ENCODE peak calls at places on chromosomes 7 and 10, in seven cellular contexts. N, T, M, W, U, Z and R are unnamed samples.

GRCh38 chr7:55573526-55573925 is 1.2 kb upstream of the VOPP1 start:
- DNase-seq in N (peak; percentile 24), T (no peak), M (no peak), W (peak; percentile 54), U (no peak), Z (peak; percentile 10), R (no peak)

GRCh38 chr10:102398172-102399020 is 2.9 kb downstream of the NFKB2 start:
- DNase-seq in N (no peak), T (no peak), M (no peak), W (no peak), U (no peak), Z (no peak), R (peak; percentile 62)

GRCh38 chr7:2670720-2671391 is 17.1 kb upstream of the AMZ1 start:
- DNase-seq in N (peak; percentile 69), T (peak; percentile 51), M (peak; percentile 61), W (peak; percentile 35), U (peak; percentile 78), Z (peak; percentile 80), R (peak; percentile 99)

GRCh38 chr10:114022292-114022691 is 21.4 kb upstream of the ADRB1 start:
- DNase-seq in N (no peak), T (no peak), M (no peak), W (peak; percentile 11), U (no peak), Z (no peak), R (no peak)

GRCh38 chr7:107596881-107597581 is 17.0 kb downstream of the BCAP29 start:
- DNase-seq in N (no peak), T (no peak), M (no peak), W (peak; percentile 17), U (no peak), Z (no peak), R (no peak)

GRCh38 chr10:77520290-77520689 is 117.3 kb downstream of the KCNMA1 start:
- DNase-seq in N (no peak), T (no peak), M (no peak), W (no peak), U (no peak), Z (no peak), R (no peak)

GRCh38 chr7:31785081-31785480 is 98.1 kb downstream of the PPP1R17 start:
- DNase-seq in N (no peak), T (no peak), M (no peak), W (peak; percentile 4), U (no peak), Z (no peak), R (peak; percentile 70)

GRCh38 chr7:122311280-122311679 is 6.7 kb upstream of the FEZF1 start:
- DNase-seq in N (no peak), T (no peak), M (no peak), W (no peak), U (no peak), Z (no peak), R (peak; percentile 38)

GRCh38 chr10:114304017-114304565 is 65.0 kb downstream of the VWA2 start:
- DNase-seq in N (peak; percentile 87), T (peak; percentile 85), M (peak; percentile 51), W (peak; percentile 94), U (peak; percentile 91), Z (peak; percentile 94), R (peak; percentile 88)

GRCh38 chr10:77974396-77975074 is 48.0 kb upstream of the DLG5 start:
- DNase-seq in N (peak; percentile 89), T (peak; percentile 57), M (peak; percentile 20), W (peak; percentile 39), U (peak; percentile 6), Z (peak; percentile 82), R (peak; percentile 70)

GRCh38 chr7:54864718-54865117 is 105.7 kb upstream of the SEC61G start:
- DNase-seq in N (peak; percentile 69), T (no peak), M (no peak), W (peak; percentile 26), U (no peak), Z (no peak), R (no peak)

GRCh38 chr7:155203059-155203881 is 94.4 kb upstream of the INSIG1 start:
- DNase-seq in N (no peak), T (no peak), M (no peak), W (no peak), U (no peak), Z (peak; percentile 98), R (peak; percentile 31)

GRCh38 chr10:131689016-131689415 is 211.8 kb upstream of the PPP2R2D start:
- DNase-seq in N (no peak), T (no peak), M (no peak), W (no peak), U (no peak), Z (no peak), R (no peak)

GRCh38 chr7:12653127-12653917 is 34.1 kb upstream of the ARL4A start:
- DNase-seq in N (peak; percentile 58), T (no peak), M (no peak), W (peak; percentile 56), U (no peak), Z (peak; percentile 68), R (peak; percentile 43)

GRCh38 chr10:131915484-131915883 is 14.7 kb downstream of the PPP2R2D start:
- DNase-seq in N (no peak), T (no peak), M (no peak), W (no peak), U (no peak), Z (no peak), R (no peak)

DNA sequence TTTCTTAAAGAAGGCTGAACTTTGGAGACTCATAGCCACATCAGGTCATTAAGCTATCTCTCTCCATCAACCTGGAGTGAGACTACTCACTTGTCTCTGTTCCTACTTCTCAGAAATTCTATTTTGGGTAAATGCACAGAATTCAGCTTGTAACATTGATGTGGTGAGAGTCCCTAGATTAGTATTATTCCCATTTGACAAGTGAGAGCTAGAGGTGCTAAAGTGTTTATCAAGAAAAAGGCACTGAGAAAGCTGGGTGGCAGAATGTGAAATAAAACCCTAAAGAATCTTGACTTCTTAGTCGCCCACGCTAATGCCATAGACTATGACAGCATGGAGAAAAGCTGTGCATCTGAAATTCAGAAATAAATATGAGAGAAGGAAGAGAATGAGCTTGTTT is 73.4 kb upstream of the PDCD4 start:
- DNase-seq in N (no peak), T (no peak), M (no peak), W (no peak), U (no peak), Z (no peak), R (no peak)
- H3K4me1 ChIP-seq in N (no peaks in the 10 kb centered on the region), T (peaks cover 2% of the 10 kb centered on the region), M (no peaks in the 10 kb centered on the region), W (peaks cover 3% of the 10 kb centered on the region), U (peaks cover 11% of the 10 kb centered on the region), Z (peaks cover 6% of the 10 kb centered on the region), R (peaks cover 16% of the 10 kb centered on the region)

DNA sequence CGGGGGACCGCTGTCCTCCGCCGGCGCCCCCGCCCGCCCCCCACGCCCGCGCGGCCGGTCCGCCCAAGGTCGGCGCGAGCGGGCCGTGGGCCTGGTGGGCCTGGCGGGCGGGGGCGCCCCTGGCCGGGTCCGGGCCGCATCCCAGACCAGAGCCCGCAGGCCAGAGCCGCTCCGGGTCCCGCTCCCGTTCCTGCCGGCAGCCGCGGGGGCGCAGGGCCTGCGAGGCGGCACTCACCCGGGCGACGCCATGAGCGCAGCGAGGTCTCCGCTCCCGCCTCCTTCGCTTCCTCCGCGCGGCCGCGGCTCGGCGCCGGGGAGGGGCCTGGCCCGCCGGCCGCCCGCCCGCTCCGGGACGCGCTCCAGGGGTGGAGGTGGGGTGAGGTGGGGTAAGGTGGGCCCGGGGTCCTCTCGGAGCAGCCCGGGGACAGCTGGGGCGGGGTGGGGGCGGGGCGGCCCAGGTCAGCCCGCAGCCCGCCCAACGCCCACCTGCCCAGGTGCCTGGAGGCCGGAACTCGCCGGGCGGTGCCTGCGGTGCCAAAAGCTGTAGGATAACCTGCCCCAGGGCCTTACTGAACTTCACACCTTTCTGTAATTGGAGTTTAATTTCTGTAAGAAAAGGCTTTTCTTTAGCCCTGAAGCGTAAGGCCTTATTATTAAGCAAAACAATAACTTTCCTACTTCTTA is at the start of gene URGCP:
- DNase-seq in N (peak; percentile 49), T (no peak), M (peak; percentile 64), W (peak; percentile 45), U (no peak), Z (peak; percentile 58), R (peak; percentile 98)
- H3K4me3 ChIP-seq in N (peak within 1 kb of the TSS; percentile 76), T (peak within 1 kb of the TSS; percentile 80), M (peak within 1 kb of the TSS; percentile 88), W (peak within 1 kb of the TSS; percentile 80), U (peak within 1 kb of the TSS; percentile 42), Z (peak within 1 kb of the TSS; percentile 73), R (peak within 1 kb of the TSS; percentile 80)

GRCh38 chr7:37234928-37235327 is 213.7 kb downstream of the ELMO1 start:
- DNase-seq in N (peak; percentile 39), T (peak; percentile 8), M (no peak), W (no peak), U (peak; percentile 48), Z (peak; percentile 36), R (no peak)

GRCh38 chr7:37234334-37234733 is 214.3 kb downstream of the ELMO1 start:
- DNase-seq in N (no peak), T (no peak), M (no peak), W (no peak), U (no peak), Z (no peak), R (no peak)

GRCh38 chr7:37229381-37229780 is 219.3 kb downstream of the ELMO1 start:
- DNase-seq in N (no peak), T (no peak), M (no peak), W (no peak), U (no peak), Z (no peak), R (no peak)

GRCh38 chr7:37230221-37230620 is 218.4 kb downstream of the ELMO1 start:
- DNase-seq in N (no peak), T (no peak), M (no peak), W (no peak), U (no peak), Z (no peak), R (no peak)

DNA sequence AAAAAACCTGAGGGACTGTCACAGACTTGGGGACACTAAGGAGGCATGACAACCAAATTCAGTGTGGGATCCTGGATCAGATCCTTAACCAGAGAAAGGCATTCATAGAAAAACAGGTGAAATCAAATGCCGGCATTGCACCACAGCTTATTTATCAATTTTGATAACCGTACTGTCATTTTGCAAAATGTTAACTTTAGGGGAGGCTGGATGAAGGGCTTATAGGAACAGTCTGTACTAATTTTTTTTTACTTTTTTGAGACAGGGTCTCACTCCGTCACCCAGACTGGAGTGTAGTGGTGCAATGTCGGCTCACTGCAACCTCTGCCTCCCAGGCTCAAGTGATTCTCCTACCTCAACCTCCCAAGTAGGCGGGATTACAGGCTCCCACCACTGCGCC is 217.1 kb downstream of the ELMO1 start:
- DNase-seq in N (no peak), T (no peak), M (no peak), W (no peak), U (no peak), Z (no peak), R (no peak)
- H3K4me2 ChIP-seq in N (no peak overlapping the region), T (no peak overlapping the region), M (no peak overlapping the region), W (no peak overlapping the region), U (no peak overlapping the region), Z (no peak overlapping the region), R (no peak overlapping the region)

GRCh38 chr10:69728335-69728861 is 73.3 kb upstream of the COL13A1 start:
- DNase-seq in N (peak; percentile 100), T (no peak), M (peak; percentile 32), W (peak; percentile 72), U (no peak), Z (no peak), R (peak; percentile 84)

GRCh38 chr10:69730251-69731156 is 71.2 kb upstream of the COL13A1 start:
- DNase-seq in N (no peak), T (no peak), M (no peak), W (peak; percentile 12), U (no peak), Z (no peak), R (peak; percentile 58)

GRCh38 chr10:69731698-69732097 is 70.0 kb upstream of the COL13A1 start:
- DNase-seq in N (no peak), T (no peak), M (no peak), W (no peak), U (no peak), Z (no peak), R (peak; percentile 29)

GRCh38 chr10:69731184-69731583 is 70.5 kb upstream of the COL13A1 start:
- DNase-seq in N (peak; percentile 73), T (no peak), M (no peak), W (peak; percentile 83), U (no peak), Z (no peak), R (peak; percentile 96)

GRCh38 chr10:69729326-69730048 is 72.2 kb upstream of the COL13A1 start:
- DNase-seq in N (no peak), T (no peak), M (no peak), W (no peak), U (no peak), Z (no peak), R (no peak)
- H3K4me1 ChIP-seq in N (peaks cover 37% of the 10 kb centered on the region), T (peaks cover 8% of the 10 kb centered on the region), M (peaks cover 10% of the 10 kb centered on the region), W (peaks cover 29% of the 10 kb centered on the region), U (peaks cover under 1% of the 10 kb centered on the region), Z (peaks cover 5% of the 10 kb centered on the region), R (peaks cover 14% of the 10 kb centered on the region)